ENCODE peak calls at places on chromosome 2, in five cellular contexts. F is small intestine, I is IMR-90, A is adrenal gland, D is aorta. S is an unnamed sample. For H3K4me1, the result is how much of the 10 kb centered on the place peaks cover.

GRCh38 chr2:164948540-164948939 is 6.8 kb downstream of the SLC38A11 start:
- DNase-seq in F (no peak), I (no peak), D (no peak), A (no peak), S (no peak)

GRCh38 chr2:5868891-5869400 is 176.8 kb downstream of the SOX11 start:
- DNase-seq in D (no peak), I (no peak), A (no peak), F (no peak), S (no peak)

GRCh38 chr2:26469092-26469710 is 8.7 kb downstream of the OTOF start:
- DNase-seq in A (no peak), D (no peak), F (peak), I (peak), S (peak)

GRCh38 chr2:79275863-79276262 is 116.3 kb upstream of the REG3A start:
- DNase-seq in A (no peak), D (no peak), F (no peak), I (no peak), S (no peak)

GRCh38 chr2:40093036-40093673 is 314.1 kb upstream of the THUMPD2 start:
- DNase-seq in I (peak), F (no peak), D (no peak), A (no peak), S (no peak)

GRCh38 chr2:205321240-205321639 is 361.1 kb upstream of the NRP2 start:
- DNase-seq in A (no peak), I (peak), D (no peak), F (no peak), S (no peak)

GRCh38 chr2:221420245-221420644 is 151.9 kb downstream of the EPHA4 start:
- DNase-seq in I (no peak), F (no peak), D (no peak), A (no peak), S (no peak)

GRCh38 chr2:5520352-5520996 is 171.7 kb upstream of the SOX11 start:
- DNase-seq in F (no peak), D (no peak), I (peak), A (no peak), S (peak)

GRCh38 chr2:173874899-173875247 is 90.3 kb downstream of the SP3 start:
- DNase-seq in F (no peak), A (no peak), D (no peak), I (no peak), S (no peak)

GRCh38 chr2:198117397-198118041 is 313.1 kb downstream of the PLCL1 start:
- DNase-seq in I (no peak), D (no peak), A (no peak), F (no peak), S (no peak)

GRCh38 chr2:132849118-132849517 is 179.1 kb upstream of the LYPD1 start:
- DNase-seq in F (no peak), A (no peak), D (no peak), I (peak), S (no peak)

GRCh38 chr2:149606251-149606811 is 18.8 kb upstream of the MMADHC start:
- DNase-seq in D (no peak), A (no peak), F (no peak), I (peak), S (no peak)

GRCh38 chr2:215930505-215931233 is 82.7 kb downstream of the MREG start:
- DNase-seq in D (no peak), A (no peak), F (no peak), I (peak), S (no peak)

GRCh38 chr2:11748861-11749645 is 2.6 kb downstream of the LPIN1 start:
- DNase-seq in F (no peak), I (no peak), A (no peak), D (no peak), S (no peak)

GRCh38 chr2:85234879-85235278 is 92.9 kb downstream of the TGOLN2 start:
- DNase-seq in A (no peak), I (no peak), F (no peak), D (no peak), S (no peak)

GRCh38 chr2:3368261-3368722 is 9.3 kb downstream of the EIPR1 start:
- DNase-seq in F (no peak), D (no peak), I (no peak), A (no peak), S (no peak)

GRCh38 chr2:7429733-7430132 is 512.5 kb downstream of the RNF144A start:
- DNase-seq in D (no peak), I (no peak), A (no peak), F (no peak), S (no peak)

GRCh38 chr2:178315488-178315948 is 121.2 kb downstream of the OSBPL6 start:
- DNase-seq in F (no peak), I (no peak), A (no peak), D (no peak), S (no peak)

GRCh38 chr2:42545714-42546390 is 22.6 kb upstream of the MTA3 start:
- DNase-seq in D (no peak), A (no peak), I (no peak), F (no peak), S (no peak)

GRCh38 chr2:172082944-172083718 is 2.2 kb upstream of the DLX1 start:
- DNase-seq in I (no peak), F (no peak), A (no peak), D (peak), S (no peak)

DNA sequence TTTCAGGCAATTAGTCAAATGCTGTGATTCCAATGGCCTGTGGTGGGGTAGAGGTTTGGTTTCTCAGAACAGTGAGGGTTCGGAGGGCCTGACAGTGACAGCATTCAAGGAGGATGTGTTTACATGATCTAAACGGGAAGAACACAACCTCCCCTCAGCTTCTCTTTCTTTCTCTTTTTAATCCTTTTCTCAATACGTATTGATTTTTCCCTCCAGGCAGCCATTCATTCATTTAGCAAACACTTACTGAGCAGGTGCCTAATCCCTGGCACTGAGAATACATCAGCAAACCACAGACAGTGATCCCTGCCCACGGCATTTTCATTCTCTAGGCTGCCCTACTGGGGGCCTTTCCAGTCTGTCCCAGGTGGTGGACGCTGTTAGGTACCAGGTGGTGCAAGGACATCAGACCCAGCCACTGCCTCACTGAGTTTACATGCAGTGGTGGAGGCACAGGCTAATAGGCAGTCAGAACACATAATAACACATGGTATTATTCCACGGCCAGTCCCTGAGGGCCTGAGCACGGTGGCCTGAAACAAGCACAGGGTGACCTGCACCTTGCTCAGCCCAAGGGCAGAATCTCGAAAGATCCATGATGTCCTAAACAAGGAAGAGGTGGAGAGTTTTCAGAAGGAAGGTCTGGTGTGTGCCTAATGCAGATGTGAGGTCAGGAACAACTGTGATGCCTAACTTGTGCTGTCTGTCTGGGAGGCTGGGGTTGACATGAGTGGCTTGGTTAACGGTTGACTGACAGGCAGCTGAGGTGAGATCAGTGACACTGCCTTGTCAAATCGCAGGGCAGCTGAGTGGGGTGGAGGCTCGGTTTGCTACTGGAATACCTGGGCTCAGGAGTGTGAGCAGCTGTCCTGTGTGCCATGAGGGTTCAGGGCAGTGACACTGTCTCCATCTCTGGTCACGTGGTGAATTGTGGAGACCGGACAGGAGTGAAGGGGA is 785.5 kb upstream of the HS6ST1 start:
- DNase-seq in A (no peak), D (no peak), F (no peak), I (no peak), S (no peak)
- H3K4me1 ChIP-seq in A (under half), D (under half), F (under half), I (under half), S (under half)

GRCh38 chr2:238022594-238023157 is 38.1 kb upstream of the SCLY start:
- DNase-seq in I (no peak), A (no peak), F (no peak), D (no peak), S (no peak)
- H3K4me3 ChIP-seq in I (no peak), A (no peak), F (no peak), D (no peak), S (no peak)

GRCh38 chr2:9423100-9423921 is at the start of the genes CPSF3 and ITGB1BP1:
- DNase-seq in D (peak), A (peak), F (peak), I (peak), S (peak)
- H3K4me1 ChIP-seq in D (under half), A (under half), F (under half), I (under half), S (under half)

DNA sequence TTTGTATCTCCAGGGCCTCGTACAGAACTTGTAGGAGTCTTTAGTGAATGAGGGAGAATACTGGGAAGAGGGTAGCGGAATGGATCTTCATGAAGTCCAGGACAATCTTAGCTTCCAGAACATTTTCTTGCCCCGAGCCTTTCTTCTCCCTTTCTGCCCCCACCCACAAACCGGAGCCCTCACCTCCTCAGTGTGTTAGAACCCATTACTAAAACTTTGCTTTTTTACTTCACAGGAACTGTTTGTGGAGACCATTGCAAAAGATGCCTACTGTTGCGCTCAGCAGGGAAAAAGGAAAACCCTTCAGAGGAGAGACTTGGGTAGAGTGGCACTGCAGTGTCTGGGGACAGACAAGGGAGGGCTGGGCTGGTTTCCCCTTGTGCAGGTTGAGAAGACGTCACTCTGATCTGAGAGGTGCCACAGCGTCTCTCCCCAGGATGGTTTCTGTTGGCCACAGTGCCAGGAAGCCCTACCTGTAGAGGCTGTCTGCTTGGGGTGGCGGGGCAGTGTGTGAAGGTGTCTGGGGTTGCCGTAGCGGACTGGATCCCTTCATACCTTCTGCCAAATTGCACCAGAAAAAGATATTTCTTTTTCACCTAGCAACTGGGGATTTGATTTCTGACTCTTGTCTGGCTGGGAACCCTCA is 786 bp downstream of the POLE4 start:
- DNase-seq in D (no peak), I (no peak), F (no peak), A (no peak), S (no peak)
- H3K4me3 ChIP-seq in D (peak), I (peak), F (no peak), A (peak), S (peak)